ENCODE peak calls at places on chromosomes 3 and 15, in six cellular contexts. T, S, R, B, M and Q are unnamed samples.
A peak's percentile ranks its signal among the peaks of the same experiment; 100 is the strongest.

GRCh38 chr3:36993326-36994283 is at the start of gene MLH1:
- DNase-seq in T (peak; percentile 100), B (peak; percentile 95), R (peak; percentile 100), S (peak; percentile 100), M (peak; percentile 95), Q (peak; percentile 100)

GRCh38 chr3:184505053-184505452 is 56.5 kb upstream of the EPHB3 start:
- DNase-seq in S (no peak), R (no peak), T (no peak), B (no peak), M (no peak), Q (no peak)

GRCh38 chr3:177530908-177531307 is 333.6 kb upstream of the TBL1XR1 start:
- DNase-seq in M (no peak), B (no peak), T (no peak), S (no peak), R (no peak), Q (no peak)

GRCh38 chr15:76235186-76235826 is 76.0 kb downstream of the ETFA start:
- DNase-seq in R (no peak), T (no peak), M (no peak), S (peak; percentile 53), B (peak; percentile 64), Q (peak; percentile 78)

GRCh38 chr15:51580982-51581381 is 41.6 kb downstream of the DMXL2 start:
- DNase-seq in R (no peak), T (no peak), M (no peak), S (no peak), B (no peak), Q (no peak)

GRCh38 chr15:48046813-48047483 is 73.8 kb upstream of the SLC24A5 start:
- DNase-seq in M (no peak), R (peak; percentile 18), T (no peak), B (no peak), S (no peak), Q (no peak)

GRCh38 chr15:68612979-68613740 is 34.4 kb downstream of the CORO2B start:
- DNase-seq in T (no peak), M (no peak), R (no peak), S (peak; percentile 35), B (no peak), Q (no peak)

GRCh38 chr15:66835558-66835878 is 133.5 kb downstream of the SMAD6 start:
- DNase-seq in T (no peak), M (no peak), S (peak; percentile 19), B (peak; percentile 60), R (no peak), Q (no peak)

GRCh38 chr3:56985460-56986327 is 74.8 kb upstream of the SPATA12 start:
- DNase-seq in M (no peak), R (no peak), B (peak; percentile 34), S (peak; percentile 38), T (no peak), Q (no peak)

GRCh38 chr3:141275973-141276372 is 44.3 kb downstream of the PXYLP1 start:
- DNase-seq in M (no peak), S (peak; percentile 72), T (no peak), R (no peak), B (peak; percentile 89), Q (peak; percentile 94)

GRCh38 chr15:69224383-69224782 is 63.9 kb downstream of the GLCE start:
- DNase-seq in M (no peak), R (no peak), T (no peak), B (no peak), S (no peak), Q (no peak)

GRCh38 chr3:69012836-69013255 is 638 bp downstream of the EOGT start:
- DNase-seq in S (peak; percentile 67), R (peak; percentile 17), B (peak; percentile 65), T (peak; percentile 61), M (peak; percentile 54), Q (no peak)
- H4K8ac ChIP-seq in S (peak overlapping the region; percentile 80), R (no peak overlapping the region), B (peak overlapping the region; percentile 48), T (no peak overlapping the region), M (peak overlapping the region; percentile 9), Q (peak overlapping the region; percentile 99)

DNA sequence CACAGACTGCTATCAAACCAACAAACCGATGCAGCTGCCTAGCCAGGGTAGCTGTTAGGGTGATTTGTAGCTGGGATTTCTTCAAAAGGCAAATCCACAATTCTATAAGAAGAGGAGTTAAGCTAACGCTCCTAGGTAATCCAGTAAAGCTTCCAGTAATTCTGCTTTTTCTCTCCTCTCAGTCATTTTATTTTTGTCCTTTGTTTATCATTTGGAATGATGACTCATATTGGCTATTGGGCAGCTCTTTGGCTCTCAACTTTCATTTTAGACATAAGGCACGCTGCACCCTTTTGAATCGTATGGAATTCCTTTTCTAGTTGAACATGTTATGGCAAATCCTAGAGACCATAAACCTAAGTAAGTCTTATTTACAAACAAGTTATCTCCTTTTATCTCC is 53.2 kb upstream of the PPARG start:
- DNase-seq in B (peak; percentile 71), M (no peak), R (no peak), T (no peak), S (peak; percentile 57), Q (no peak)
- H3K14ac ChIP-seq in B (no peak overlapping the region), M (no peak overlapping the region), R (no peak overlapping the region), T (no peak overlapping the region), S (peak overlapping the region; percentile 95), Q (no peak overlapping the region)

GRCh38 chr15:74042603-74043424 is 39.5 kb downstream of the GOLGA6A start:
- DNase-seq in T (no peak), R (no peak), M (no peak), S (no peak), B (no peak), Q (no peak)

GRCh38 chr15:74045184-74045583 is 37.2 kb downstream of the GOLGA6A start:
- DNase-seq in M (no peak), B (no peak), S (no peak), T (no peak), R (no peak), Q (no peak)

GRCh38 chr15:74041777-74042435 is 40.4 kb downstream of the GOLGA6A start:
- DNase-seq in B (no peak), R (no peak), M (no peak), T (no peak), S (no peak), Q (no peak)

GRCh38 chr15:74044267-74045110 is 37.9 kb downstream of the GOLGA6A start:
- DNase-seq in M (no peak), S (no peak), T (no peak), B (no peak), R (no peak), Q (no peak)

DNA sequence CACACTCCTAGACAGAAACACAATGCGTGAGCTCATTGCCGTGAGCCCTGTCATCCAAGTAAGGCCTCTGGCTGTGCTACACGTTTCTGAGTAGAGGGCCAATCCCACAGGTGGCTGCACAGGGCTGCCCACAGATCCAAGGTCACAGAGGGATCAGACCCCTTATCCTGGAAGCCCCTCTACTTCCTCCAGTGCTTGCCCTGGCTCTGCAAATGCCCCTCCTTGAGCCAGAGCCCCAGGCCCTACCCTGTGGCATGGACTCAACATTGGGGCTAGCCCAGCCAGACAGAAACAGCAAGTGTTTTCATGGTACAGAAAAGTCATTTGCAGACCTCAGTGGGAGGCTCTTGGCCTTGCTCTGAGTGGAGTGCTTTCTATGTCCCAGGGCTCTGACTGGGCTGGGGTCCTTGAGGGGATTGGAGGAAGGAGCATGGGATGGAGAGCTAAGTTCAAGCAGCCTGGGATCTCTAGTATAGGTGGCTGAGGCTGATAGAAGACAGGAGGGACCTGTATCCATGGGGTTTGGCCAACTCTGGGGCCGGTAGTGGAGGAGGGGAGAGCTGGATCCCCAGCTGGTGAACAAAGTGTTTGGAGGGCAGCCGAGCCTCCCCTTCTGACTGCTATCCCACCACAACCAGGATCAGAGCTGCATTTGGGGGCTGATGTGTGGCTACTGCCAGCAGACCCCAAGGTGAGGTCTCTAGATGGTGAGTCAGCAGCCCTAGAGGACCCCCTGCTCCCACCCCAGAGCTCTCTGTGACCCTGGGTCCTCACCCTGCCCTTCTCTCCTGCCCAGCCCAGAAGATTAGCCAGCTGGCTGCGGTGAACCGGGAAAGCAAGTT is 38.7 kb downstream of the GOLGA6A start:
- DNase-seq in S (no peak), R (no peak), B (no peak), M (no peak), T (no peak), Q (no peak)
- H3K27ac ChIP-seq in S (no peak overlapping the region), R (no peak overlapping the region), B (no peak overlapping the region), M (no peak overlapping the region), T (no peak overlapping the region), Q (no peak overlapping the region)

GRCh38 chr3:3333571-3333970 is 154.1 kb upstream of the CRBN start:
- DNase-seq in S (no peak), M (no peak), B (no peak), R (no peak), T (no peak), Q (no peak)
- H4K8ac ChIP-seq in S (no peak overlapping the region), M (no peak overlapping the region), B (no peak overlapping the region), R (no peak overlapping the region), T (no peak overlapping the region), Q (no peak overlapping the region)

GRCh38 chr15:75203908-75204263 is 2.2 kb downstream of the C15orf39 start:
- DNase-seq in S (no peak), T (no peak), R (no peak), M (no peak), B (peak; percentile 6), Q (no peak)
- H3K14ac ChIP-seq in S (no peak overlapping the region), T (no peak overlapping the region), R (no peak overlapping the region), M (no peak overlapping the region), B (peak overlapping the region; percentile 29), Q (no peak overlapping the region)